ENCODE peak calls at places on chromosomes 13 and 19, in nine cellular contexts. G, S, L, M, Z, E, C, T and I are unnamed samples.

GRCh38 chr13:110416131-110416584 is 109.1 kb downstream of the COL4A2 start:
- DNase-seq in G (no peak), S (no peak), L (no peak), M (peak), Z (no peak), E (no peak), C (no peak), T (no peak), I (no peak)

GRCh38 chr13:79987323-79987722 is 353.6 kb downstream of the SPRY2 start:
- DNase-seq in G (no peak), S (no peak), L (no peak), M (no peak), Z (no peak), E (no peak), C (no peak), T (no peak), I (no peak)

GRCh38 chr19:4295972-4296771 is 6.0 kb downstream of the TMIGD2 start:
- DNase-seq in G (no peak), S (no peak), L (no peak), M (no peak), Z (no peak), E (no peak), C (no peak), T (no peak), I (no peak)

GRCh38 chr13:84126671-84127171 is 244.4 kb upstream of the SLITRK1 start:
- DNase-seq in G (no peak), S (no peak), L (peak), M (peak), Z (no peak), E (no peak), C (no peak), T (no peak), I (no peak)

GRCh38 chr13:36030670-36031331 is 100.4 kb downstream of the DCLK1 start:
- DNase-seq in G (no peak), S (no peak), L (no peak), M (peak), Z (no peak), E (no peak), C (no peak), T (no peak), I (no peak)

GRCh38 chr13:44142540-44142867 is 231.1 kb upstream of the SERP2 start:
- DNase-seq in G (no peak), S (no peak), L (no peak), M (no peak), Z (no peak), E (no peak), C (no peak), T (peak), I (no peak)

GRCh38 chr19:42529248-42529764 is 1.0 kb upstream of the CEACAM1 start:
- DNase-seq in G (peak), S (peak), L (peak), M (peak), Z (peak), E (peak), C (peak), T (peak), I (no peak)

GRCh38 chr13:72973234-72973633 is 85.6 kb upstream of the KLF5 start:
- DNase-seq in G (no peak), S (no peak), L (no peak), M (no peak), Z (no peak), E (no peak), C (no peak), T (no peak), I (no peak)

GRCh38 chr13:20332361-20333096 is 100.4 kb upstream of the GJB6 start:
- DNase-seq in G (no peak), S (no peak), L (no peak), M (no peak), Z (no peak), E (no peak), C (no peak), T (no peak), I (no peak)

GRCh38 chr19:9947441-9947840 is 11.1 kb upstream of the OLFM2 start:
- DNase-seq in G (no peak), S (no peak), L (no peak), M (no peak), Z (no peak), E (no peak), C (no peak), T (no peak), I (no peak)

GRCh38 chr19:9943744-9944143 is 7.4 kb upstream of the OLFM2 start:
- DNase-seq in G (no peak), S (no peak), L (no peak), M (no peak), Z (no peak), E (no peak), C (no peak), T (no peak), I (no peak)

GRCh38 chr19:9941646-9942045 is 5.3 kb upstream of the OLFM2 start:
- DNase-seq in G (no peak), S (no peak), L (no peak), M (no peak), Z (no peak), E (no peak), C (no peak), T (no peak), I (no peak)

GRCh38 chr19:9941236-9941635 is 4.9 kb upstream of the OLFM2 start:
- DNase-seq in G (no peak), S (no peak), L (no peak), M (no peak), Z (no peak), E (no peak), C (no peak), T (no peak), I (no peak)

DNA sequence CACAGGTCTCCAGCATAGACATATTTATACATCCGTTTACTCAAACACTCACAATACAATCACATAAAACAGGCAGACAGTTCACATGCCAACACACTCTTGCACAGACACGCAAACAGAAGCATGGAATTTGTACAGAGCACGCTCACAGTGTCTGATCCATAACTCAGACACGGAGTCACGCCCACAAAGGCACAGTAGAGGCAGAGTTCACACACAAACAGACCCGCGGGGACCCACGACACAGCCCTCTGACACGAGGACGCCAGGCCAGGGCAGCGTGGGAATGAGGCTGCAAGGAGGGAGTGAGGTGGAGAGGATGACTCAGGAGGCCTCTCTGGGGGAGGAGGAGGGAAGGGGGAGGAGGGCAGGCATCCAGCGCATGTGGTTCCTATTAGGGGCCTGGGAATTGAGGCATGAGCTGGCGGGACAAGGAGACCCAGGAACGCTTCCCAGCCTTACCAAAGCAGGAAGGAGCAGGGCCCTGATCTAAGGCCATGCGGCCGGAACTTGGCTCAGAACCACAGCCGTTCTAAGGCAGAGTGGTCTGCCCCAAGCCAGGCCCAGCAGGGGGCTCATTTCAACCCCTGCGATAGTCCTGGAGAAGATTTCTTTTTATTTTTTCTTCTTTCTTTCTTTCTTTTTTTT is 9.1 kb upstream of the OLFM2 start:
- DNase-seq in G (peak), S (peak), L (no peak), M (peak), Z (peak), E (peak), C (no peak), T (peak), I (peak)
- TF ChIP-seq CTCF in G (no peak), S (no peak), L (no peak), M (no peak), Z (no peak), E (no peak), C (no peak), T (no peak), I (no peak)

GRCh38 chr13:40079721-40080120 is 424.3 kb downstream of the COG6 start:
- DNase-seq in G (no peak), S (no peak), L (no peak), M (no peak), Z (no peak), E (no peak), C (no peak), T (no peak), I (no peak)

GRCh38 chr13:40083841-40084240 is 428.4 kb downstream of the COG6 start:
- DNase-seq in G (no peak), S (no peak), L (no peak), M (no peak), Z (no peak), E (no peak), C (no peak), T (no peak), I (no peak)

GRCh38 chr13:40084934-40085333 is 429.5 kb downstream of the COG6 start:
- DNase-seq in G (no peak), S (no peak), L (no peak), M (no peak), Z (no peak), E (no peak), C (no peak), T (no peak), I (no peak)

GRCh38 chr13:40080676-40081075 is 425.2 kb downstream of the COG6 start:
- DNase-seq in G (no peak), S (no peak), L (no peak), M (no peak), Z (no peak), E (no peak), C (no peak), T (no peak), I (no peak)

GRCh38 chr13:40082644-40083043 is 427.2 kb downstream of the COG6 start:
- DNase-seq in G (peak), S (no peak), L (no peak), M (peak), Z (no peak), E (no peak), C (no peak), T (no peak), I (no peak)
- TF ChIP-seq CTCF in G (no peak), S (no peak), L (no peak), M (peak), Z (no peak), E (no peak), C (no peak), T (no peak), I (no peak)

GRCh38 chr19:7861619-7862412 is 12.4 kb downstream of the PRR36 start:
- DNase-seq in G (no peak), S (no peak), L (no peak), M (no peak), Z (no peak), E (no peak), C (no peak), T (no peak), I (no peak)
- TF ChIP-seq CTCF in G (no peak), S (no peak), L (peak), M (peak), Z (no peak), E (no peak), C (no peak), T (no peak), I (peak)

GRCh38 chr13:78317030-78317429 is 286.3 kb downstream of the POU4F1 start:
- DNase-seq in G (no peak), S (no peak), L (peak), M (no peak), Z (no peak), E (no peak), C (no peak), T (no peak), I (no peak)
- TF ChIP-seq CTCF in G (peak), S (no peak), L (peak), M (no peak), Z (no peak), E (peak), C (peak), T (no peak), I (peak)

GRCh38 chr19:35058370-35058769 is 16.8 kb downstream of the HPN start:
- DNase-seq in G (no peak), S (no peak), L (no peak), M (no peak), Z (no peak), E (no peak), C (no peak), T (no peak), I (no peak)

GRCh38 chr19:35053667-35054293 is 12.3 kb downstream of the HPN start:
- DNase-seq in G (no peak), S (no peak), L (no peak), M (no peak), Z (no peak), E (no peak), C (no peak), T (no peak), I (no peak)

GRCh38 chr19:35056513-35057063 is 15.1 kb downstream of the HPN start:
- DNase-seq in G (no peak), S (no peak), L (no peak), M (no peak), Z (no peak), E (no peak), C (no peak), T (no peak), I (no peak)

GRCh38 chr19:35054626-35055025 is 13.1 kb downstream of the HPN start:
- DNase-seq in G (no peak), S (no peak), L (no peak), M (no peak), Z (no peak), E (no peak), C (no peak), T (no peak), I (no peak)

GRCh38 chr19:35055715-35056179 is 14.2 kb downstream of the HPN start:
- DNase-seq in G (no peak), S (no peak), L (peak), M (no peak), Z (no peak), E (no peak), C (no peak), T (no peak), I (no peak)
- TF ChIP-seq CTCF in G (peak), S (no peak), L (peak), M (peak), Z (no peak), E (no peak), C (peak), T (peak), I (peak)

GRCh38 chr19:11598103-11598483 is 810 bp downstream of the ZNF627 start:
- DNase-seq in G (no peak), S (no peak), L (no peak), M (no peak), Z (no peak), E (no peak), C (no peak), T (no peak), I (no peak)

GRCh38 chr19:11598746-11599145 is 1.5 kb downstream of the ZNF627 start:
- DNase-seq in G (no peak), S (no peak), L (no peak), M (no peak), Z (no peak), E (no peak), C (no peak), T (no peak), I (no peak)

GRCh38 chr19:11596156-11596555 is 1.1 kb upstream of the ZNF627 start:
- DNase-seq in G (no peak), S (no peak), L (no peak), M (no peak), Z (no peak), E (no peak), C (no peak), T (no peak), I (no peak)

GRCh38 chr19:11594084-11594483 is 3.2 kb upstream of the ZNF627 start:
- DNase-seq in G (no peak), S (no peak), L (no peak), M (no peak), Z (no peak), E (no peak), C (no peak), T (no peak), I (no peak)

GRCh38 chr19:11597202-11598102 is at the start of gene ZNF627:
- DNase-seq in G (peak), S (peak), L (peak), M (peak), Z (peak), E (peak), C (peak), T (peak), I (peak)
- TF ChIP-seq CTCF in G (no peak), S (peak), L (peak), M (no peak), Z (no peak), E (peak), C (no peak), T (no peak), I (no peak)

DNA sequence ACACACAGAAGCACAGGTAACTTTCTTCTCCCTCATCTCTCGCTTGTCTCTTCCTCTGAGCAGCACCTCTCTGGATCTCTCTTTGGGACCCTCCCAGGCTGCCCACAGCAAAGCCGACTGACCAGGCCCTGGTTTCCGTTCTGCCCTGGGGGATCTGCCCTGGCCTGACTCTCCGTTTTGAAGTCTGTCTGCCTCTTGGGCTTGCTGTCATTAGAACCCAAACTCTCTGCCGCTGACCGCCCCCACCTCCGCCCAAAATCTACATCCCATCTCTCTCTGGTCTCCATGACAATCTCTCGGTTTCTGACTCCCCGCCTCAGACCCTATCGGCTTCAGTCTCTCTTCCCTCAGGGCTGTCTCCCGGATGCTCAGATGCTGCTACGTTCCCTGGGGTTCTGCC is 6.9 kb downstream of the KCNC3 start:
- DNase-seq in G (no peak), S (no peak), L (no peak), M (no peak), Z (no peak), E (no peak), C (no peak), T (no peak), I (no peak)
- TF ChIP-seq CTCF in G (no peak), S (no peak), L (no peak), M (no peak), Z (no peak), E (no peak), C (no peak), T (no peak), I (no peak)

GRCh38 chr13:57633950-57634828 is 2.6 kb downstream of the PCDH17 start:
- DNase-seq in G (no peak), S (no peak), L (no peak), M (no peak), Z (no peak), E (no peak), C (no peak), T (no peak), I (no peak)
- TF ChIP-seq CTCF in G (no peak), S (no peak), L (no peak), M (no peak), Z (no peak), E (peak), C (no peak), T (no peak), I (no peak)